ENCODE peak calls at places on chromosomes 2 and 18, in five cellular contexts. G is A549, X is HepG2, R is upper lobe of left lung, D is GM12878. Y is an unnamed sample.
A peak's percentile ranks its signal among the peaks of the same experiment; 100 is the strongest.

GRCh38 chr2:195664528-195664927 is 7.5 kb downstream of the SLC39A10 start:
- ATAC-seq in G (no peak), X (no peak), R (no peak), D (no peak), Y (no peak)

GRCh38 chr18:78659748-78660147 is 319.9 kb upstream of the SALL3 start:
- ATAC-seq in G (peak; percentile 59), X (peak; percentile 82), R (peak; percentile 23), D (no peak), Y (no peak)

GRCh38 chr2:173775440-173775839 is 189.7 kb downstream of the SP3 start:
- ATAC-seq in G (no peak), X (no peak), R (no peak), D (no peak), Y (no peak)

GRCh38 chr18:10006261-10006903 is 92.6 kb downstream of the VAPA start:
- ATAC-seq in G (no peak), X (no peak), R (no peak), D (no peak), Y (no peak)

GRCh38 chr18:3994061-3994687 is 460.9 kb downstream of the DLGAP1 start:
- ATAC-seq in G (no peak), X (no peak), R (no peak), D (peak; percentile 31), Y (no peak)

GRCh38 chr2:144659731-144660275 is 139.9 kb upstream of the ZEB2 start:
- ATAC-seq in G (peak; percentile 88), X (no peak), R (peak; percentile 84), D (peak; percentile 70), Y (peak; percentile 52)

GRCh38 chr2:128342550-128342949 is 23.9 kb upstream of the HS6ST1 start:
- ATAC-seq in G (no peak), X (no peak), R (no peak), D (no peak), Y (no peak)

GRCh38 chr2:217162533-217162932 is 302.7 kb upstream of the TNP1 start:
- ATAC-seq in G (no peak), X (no peak), R (no peak), D (peak; percentile 81), Y (no peak)

GRCh38 chr18:67672142-67672541 is 155.6 kb upstream of the DSEL start:
- ATAC-seq in G (no peak), X (no peak), R (no peak), D (no peak), Y (no peak)

GRCh38 chr18:67672719-67673118 is 156.2 kb upstream of the DSEL start:
- ATAC-seq in G (no peak), X (no peak), R (no peak), D (no peak), Y (no peak)

GRCh38 chr18:67682516-67682915 is 166.0 kb upstream of the DSEL start:
- ATAC-seq in G (no peak), X (no peak), R (no peak), D (no peak), Y (no peak)

DNA sequence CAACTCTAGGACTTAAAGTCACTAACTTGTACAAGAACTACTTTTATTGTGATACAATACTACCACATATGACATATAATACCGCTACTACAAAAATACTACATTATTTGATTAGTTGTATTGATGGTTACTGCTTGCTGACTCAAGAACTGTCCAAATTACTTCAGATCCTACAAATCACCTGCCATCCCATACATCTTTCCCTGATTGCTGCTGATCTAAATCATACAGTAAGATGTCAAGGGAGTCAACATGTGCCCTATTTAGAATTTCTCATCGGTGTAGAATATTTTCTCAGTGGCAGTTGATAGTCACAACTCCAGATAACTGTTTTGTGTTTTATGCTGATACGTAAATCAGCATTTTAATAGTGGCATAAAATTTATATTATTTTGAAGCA is 161.0 kb upstream of the DSEL start:
- ATAC-seq in G (no peak), X (no peak), R (no peak), D (no peak), Y (no peak)
- TF ChIP-seq EP300 in G (no peak), X (no peak), R (no peak), D (no peak), Y (no peak)

GRCh38 chr2:208172125-208172524 is 8.7 kb upstream of the CRYGA start:
- ATAC-seq in G (no peak), X (no peak), R (peak; percentile 77), D (no peak), Y (peak; percentile 38)
- TF ChIP-seq EP300 in G (no peak), X (no peak), R (no peak), D (no peak), Y (no peak)

GRCh38 chr2:232265329-232265728 is 113.2 kb upstream of the ALPP start:
- ATAC-seq in G (no peak), X (no peak), R (no peak), D (no peak), Y (no peak)
- TF ChIP-seq EP300 in G (no peak), X (no peak), R (no peak), D (no peak), Y (no peak)

GRCh38 chr18:11719050-11719449 is 30.0 kb downstream of the GNAL start:
- ATAC-seq in G (no peak), X (no peak), R (no peak), D (no peak), Y (no peak)
- TF ChIP-seq EP300 in G (no peak), X (no peak), R (no peak), D (no peak), Y (no peak)

DNA sequence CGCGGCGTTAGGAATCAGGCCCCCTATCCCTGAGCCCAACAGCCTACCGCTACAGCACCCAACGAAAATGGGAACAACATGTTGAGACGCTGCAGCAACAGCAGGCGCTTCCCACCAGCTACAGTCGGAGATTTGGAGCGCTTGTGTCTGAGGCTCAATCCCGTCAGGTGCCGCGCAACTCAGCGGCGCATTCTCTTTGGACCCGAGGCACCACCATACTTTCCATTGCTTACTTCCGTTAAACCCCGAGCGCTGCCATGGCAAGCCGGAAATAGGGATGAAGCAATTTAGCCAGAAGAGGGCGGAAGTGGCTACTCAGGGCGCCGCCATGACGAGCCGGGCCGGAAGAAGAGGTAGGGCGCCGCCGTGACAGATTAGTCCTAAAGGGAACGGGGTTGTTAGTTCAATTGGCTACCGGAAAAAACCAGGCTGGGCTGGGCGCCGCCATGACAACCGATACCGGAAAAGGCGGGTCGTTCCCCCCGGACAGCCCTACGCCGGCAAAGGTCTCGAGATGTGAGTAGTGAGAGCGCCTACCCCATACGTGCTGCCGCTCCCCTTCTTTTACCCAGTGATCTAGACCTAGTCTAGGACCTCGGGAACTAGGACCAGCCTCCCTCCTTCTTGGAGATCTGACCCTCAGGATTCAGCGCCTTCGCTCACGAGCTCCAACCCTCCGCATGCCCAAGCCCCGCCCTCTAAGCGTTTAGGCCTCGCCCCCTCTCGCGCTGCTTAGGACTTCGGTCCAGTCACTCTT is at the start of gene CHCHD5:
- ATAC-seq in G (peak; percentile 92), X (peak; percentile 89), R (peak; percentile 96), D (peak; percentile 91), Y (peak; percentile 97)
- TF ChIP-seq EP300 in G (no peak), X (no peak), R (no peak), D (no peak), Y (no peak)

DNA sequence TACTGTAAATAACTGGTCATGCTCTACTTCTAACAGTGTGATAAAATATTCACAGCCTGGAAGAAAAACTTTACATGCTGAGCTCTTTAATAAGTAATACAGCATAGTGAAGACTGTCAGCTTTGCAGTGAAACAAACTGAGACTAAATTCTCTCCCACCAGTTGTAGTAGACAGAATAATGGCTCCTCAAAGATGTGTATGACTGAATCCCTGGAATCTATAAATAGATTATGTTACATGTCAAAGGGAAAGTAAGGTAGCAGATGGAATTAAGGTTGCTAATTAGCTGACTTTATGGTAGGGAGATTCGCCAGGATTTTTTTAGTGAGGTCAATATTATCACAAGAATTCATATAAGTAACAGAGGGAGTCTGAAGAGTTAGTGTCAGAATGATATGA is 609.5 kb upstream of the VRK2 start:
- ATAC-seq in G (no peak), X (no peak), R (no peak), D (no peak), Y (no peak)
- TF ChIP-seq EP300 in G (no peak), X (no peak), R (no peak), D (no peak), Y (no peak)

GRCh38 chr2:4828682-4829374 is 863.4 kb upstream of the SOX11 start:
- ATAC-seq in G (no peak), X (no peak), R (no peak), D (no peak), Y (no peak)
- TF ChIP-seq EP300 in G (no peak), X (no peak), R (no peak), D (no peak), Y (no peak)

GRCh38 chr2:156443089-156443488 is 6.9 kb downstream of the GPD2 start:
- ATAC-seq in G (no peak), X (no peak), R (no peak), D (no peak), Y (no peak)

GRCh38 chr2:156447761-156448160 is 11.6 kb downstream of the GPD2 start:
- ATAC-seq in G (no peak), X (no peak), R (no peak), D (no peak), Y (no peak)

DNA sequence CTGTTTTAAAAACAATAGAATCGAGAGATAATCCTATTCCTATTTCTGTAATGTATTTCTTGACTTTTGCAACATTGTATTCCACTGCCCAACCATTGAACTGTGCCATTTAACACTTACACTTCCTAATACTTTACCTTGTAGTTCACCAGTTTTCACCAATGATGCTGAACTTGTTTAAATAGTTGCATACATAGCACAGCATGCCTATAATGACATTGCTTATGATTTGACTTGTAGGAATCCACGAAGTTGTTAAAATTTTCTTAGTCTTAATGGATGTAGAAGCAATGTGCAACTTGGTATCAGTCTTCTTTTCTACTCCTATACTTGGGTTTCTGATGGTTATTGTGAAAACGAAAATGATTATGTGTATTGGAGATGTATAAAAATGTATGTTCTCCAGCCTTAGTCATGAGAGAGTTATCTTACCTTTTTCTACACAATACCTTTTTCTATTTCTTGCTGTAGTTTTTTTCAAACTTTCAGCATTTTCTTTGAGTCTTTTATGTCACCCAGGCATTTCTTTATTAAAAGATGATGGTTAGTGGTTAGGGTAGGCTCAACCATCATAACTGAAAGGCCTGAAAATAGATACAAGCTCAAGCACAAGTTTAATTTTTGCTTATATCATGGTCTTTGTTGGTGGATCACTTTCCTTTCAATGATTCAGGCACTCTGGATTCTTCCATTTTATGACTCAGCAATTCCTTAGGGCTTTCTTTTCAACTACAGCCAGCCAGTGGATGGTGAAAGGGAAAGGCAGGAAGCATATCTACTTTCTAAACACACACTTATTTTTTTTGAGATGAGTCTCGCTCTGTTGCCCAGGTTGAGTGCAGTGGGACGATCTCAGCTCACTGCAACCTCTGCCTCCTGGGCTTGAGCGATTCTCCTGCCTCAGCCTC is 9.4 kb downstream of the GPD2 start:
- ATAC-seq in G (peak; percentile 80), X (no peak), R (no peak), D (peak; percentile 75), Y (no peak)
- TF ChIP-seq EP300 in G (no peak), X (no peak), R (no peak), D (peak; percentile 12), Y (no peak)

DNA sequence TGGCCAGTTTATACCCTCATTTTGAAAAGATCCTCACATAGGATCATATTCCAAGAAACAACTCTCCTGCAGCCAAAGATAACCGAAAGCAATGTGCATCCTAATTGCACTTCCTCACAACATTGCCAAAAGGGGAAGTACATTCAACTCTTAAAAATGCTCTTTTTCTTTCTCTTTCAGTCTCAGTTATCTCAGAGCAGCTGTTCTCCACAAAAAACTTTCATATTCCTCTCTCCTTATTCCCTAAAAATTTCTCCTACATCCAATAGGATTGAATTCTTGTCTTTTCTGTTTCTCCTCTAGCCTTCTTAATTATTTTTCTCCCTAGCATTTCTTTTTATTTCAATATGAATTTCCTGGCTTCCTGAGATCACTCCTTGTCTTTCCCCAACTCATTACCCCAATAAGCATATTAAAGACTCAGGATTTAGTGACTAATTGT is 7.4 kb upstream of the VRK2 start:
- ATAC-seq in G (no peak), X (no peak), R (no peak), D (peak; percentile 67), Y (no peak)
- TF ChIP-seq EP300 in G (no peak), X (no peak), R (no peak), D (no peak), Y (no peak)

Y was measured in gastroesophageal sphincter.